ENCODE peak calls at places on chromosomes 6 and 20, in five cellular contexts. C, L, E, B and I are unnamed samples.

GRCh38 chr6:3114377-3114776 is 4.1 kb upstream of the BPHL start:
- DNase-seq in C (no peak), L (no peak), E (no peak), B (no peak), I (no peak)

GRCh38 chr20:40698744-40699143 is 9.7 kb upstream of the MAFB start:
- DNase-seq in C (no peak), L (no peak), E (no peak), B (no peak), I (no peak)

GRCh38 chr6:122809001-122809400 is 19.9 kb downstream of the SMPDL3A start:
- DNase-seq in C (no peak), L (no peak), E (no peak), B (no peak), I (peak)

GRCh38 chr6:16316741-16317251 is 78.4 kb downstream of the GMPR start:
- DNase-seq in C (peak), L (no peak), E (peak), B (peak), I (peak)

GRCh38 chr6:89410231-89411018 is 1.6 kb downstream of the RRAGD start:
- DNase-seq in C (no peak), L (no peak), E (no peak), B (no peak), I (no peak)

GRCh38 chr6:129031051-129031599 is 148.2 kb downstream of the LAMA2 start:
- DNase-seq in C (no peak), L (no peak), E (no peak), B (no peak), I (peak)

GRCh38 chr6:163123098-163123497 is 291.4 kb upstream of the QKI start:
- DNase-seq in C (no peak), L (no peak), E (no peak), B (no peak), I (no peak)

GRCh38 chr6:1482381-1483166 is 93.2 kb downstream of the FOXF2 start:
- DNase-seq in C (no peak), L (peak), E (no peak), B (no peak), I (peak)

GRCh38 chr6:33279971-33280511 is 3.1 kb downstream of the B3GALT4 start:
- DNase-seq in C (peak), L (no peak), E (peak), B (peak), I (peak)

GRCh38 chr20:8932192-8933150 is 136.4 kb upstream of the PLCB4 start:
- DNase-seq in C (no peak), L (no peak), E (no peak), B (no peak), I (peak)

GRCh38 chr6:146594495-146594894 is 4.3 kb upstream of the ADGB start:
- DNase-seq in C (no peak), L (no peak), E (no peak), B (no peak), I (no peak)

GRCh38 chr6:130997061-130997753 is 65.8 kb downstream of the EPB41L2 start:
- DNase-seq in C (no peak), L (no peak), E (no peak), B (no peak), I (peak)

GRCh38 chr6:169420912-169421543 is 167.4 kb upstream of the THBS2 start:
- DNase-seq in C (peak), L (no peak), E (peak), B (peak), I (peak)

GRCh38 chr6:157982297-157982579 is 575 bp downstream of the SYNJ2 start:
- DNase-seq in C (no peak), L (no peak), E (peak), B (peak), I (no peak)

GRCh38 chr6:157983439-157984119 is 1.9 kb downstream of the SYNJ2 start:
- DNase-seq in C (no peak), L (no peak), E (no peak), B (no peak), I (peak)

GRCh38 chr6:157984165-157984564 is 2.5 kb downstream of the SYNJ2 start:
- DNase-seq in C (no peak), L (no peak), E (no peak), B (no peak), I (peak)

GRCh38 chr6:157981395-157982296 is at the start of gene SYNJ2:
- DNase-seq in C (peak), L (no peak), E (peak), B (peak), I (peak)

DNA sequence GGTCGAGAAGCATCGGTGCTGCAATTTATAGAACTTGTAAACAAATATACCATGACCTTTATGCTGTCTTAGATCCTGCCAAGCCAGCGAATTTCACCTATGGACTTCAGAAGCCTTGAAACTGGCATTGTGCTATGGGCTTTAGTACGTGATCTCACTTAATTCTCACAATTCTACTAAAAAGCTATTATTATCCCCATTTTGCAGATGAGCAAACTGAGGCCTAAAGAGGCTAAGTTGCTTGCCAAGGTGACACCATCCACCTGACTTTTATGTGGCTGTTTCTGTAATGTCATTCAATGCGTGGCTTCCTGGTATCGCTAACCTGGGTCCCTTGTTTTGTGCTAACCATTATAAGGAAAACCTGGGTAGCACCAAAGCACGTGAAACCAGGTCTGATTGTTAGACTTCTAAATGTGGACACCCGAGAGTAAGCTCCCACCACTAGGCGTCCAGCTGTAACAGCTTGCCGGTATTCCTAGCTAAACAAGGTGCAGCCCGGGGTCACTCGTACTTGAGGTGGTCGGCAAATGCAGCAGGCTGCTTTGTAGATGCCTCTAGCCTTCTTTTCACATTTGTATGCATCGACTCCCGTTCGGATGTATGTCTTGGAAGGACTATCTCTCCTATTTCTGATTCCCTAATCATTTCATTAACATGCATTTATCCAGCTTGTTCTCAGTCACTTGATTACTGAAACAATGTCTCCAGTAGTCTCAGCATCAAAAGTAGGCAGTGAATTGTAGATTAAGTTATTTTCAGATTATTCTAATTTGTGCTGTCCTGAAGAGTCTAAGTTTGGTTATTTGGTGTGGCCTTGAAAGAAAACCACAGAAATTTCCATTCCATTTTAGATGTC is 1.1 kb downstream of the SYNJ2 start:
- DNase-seq in C (no peak), L (no peak), E (peak), B (peak), I (peak)
- TF ChIP-seq RFX5 in C (no peak), L (no peak), E (no peak), B (no peak), I (no peak)

DNA sequence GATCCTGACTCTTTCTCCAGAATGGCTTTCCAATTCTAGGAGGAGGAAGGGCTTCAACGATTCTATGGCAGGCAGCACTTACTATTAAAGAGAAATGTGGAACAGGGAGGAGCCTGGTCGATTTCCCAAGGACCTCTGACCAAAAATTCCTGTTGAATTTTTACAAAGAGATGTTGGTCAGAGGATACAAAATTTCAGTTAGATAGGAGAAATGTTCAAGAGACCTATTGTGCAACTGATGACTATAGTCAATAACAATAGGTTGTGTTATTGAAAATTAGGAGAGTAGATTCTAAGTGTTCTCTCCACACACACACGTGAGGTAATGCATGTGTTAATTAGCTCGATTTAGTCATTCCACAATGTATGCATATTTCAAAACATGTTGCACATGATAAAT is 130.1 kb upstream of the TNFAIP3 start:
- DNase-seq in C (no peak), L (no peak), E (no peak), B (no peak), I (no peak)
- TF ChIP-seq MXI1 in C (no peak), L (no peak), E (no peak), B (no peak), I (no peak)

GRCh38 chr20:24965065-24965919 is 16.2 kb downstream of the CST7 start:
- DNase-seq in C (no peak), L (no peak), E (no peak), B (no peak), I (no peak)

GRCh38 chr20:24962182-24962492 is 13.1 kb downstream of the CST7 start:
- DNase-seq in C (no peak), L (no peak), E (no peak), B (no peak), I (no peak)

GRCh38 chr20:24964518-24964838 is 15.4 kb downstream of the CST7 start:
- DNase-seq in C (no peak), L (no peak), E (no peak), B (no peak), I (no peak)

GRCh38 chr20:24962510-24962909 is 13.4 kb downstream of the CST7 start:
- DNase-seq in C (no peak), L (no peak), E (no peak), B (no peak), I (no peak)

GRCh38 chr20:24963672-24964517 is 14.8 kb downstream of the CST7 start:
- DNase-seq in C (no peak), L (no peak), E (no peak), B (no peak), I (no peak)
- TF ChIP-seq RFX5 in C (no peak), L (no peak), E (no peak), B (no peak), I (no peak)

GRCh38 chr20:35724321-35725230 is 17.5 kb downstream of the RBM39 start:
- DNase-seq in C (no peak), L (no peak), E (no peak), B (no peak), I (no peak)
- TF ChIP-seq MXI1 in C (no peak), L (no peak), E (no peak), B (no peak), I (no peak)

GRCh38 chr6:10999994-11000393 is 44.1 kb downstream of the ELOVL2 start:
- DNase-seq in C (no peak), L (no peak), E (no peak), B (no peak), I (peak)

GRCh38 chr6:11006060-11006459 is 38.0 kb downstream of the ELOVL2 start:
- DNase-seq in C (no peak), L (no peak), E (peak), B (no peak), I (peak)

GRCh38 chr6:11007715-11008608 is 36.1 kb downstream of the ELOVL2 start:
- DNase-seq in C (no peak), L (no peak), E (peak), B (no peak), I (peak)

DNA sequence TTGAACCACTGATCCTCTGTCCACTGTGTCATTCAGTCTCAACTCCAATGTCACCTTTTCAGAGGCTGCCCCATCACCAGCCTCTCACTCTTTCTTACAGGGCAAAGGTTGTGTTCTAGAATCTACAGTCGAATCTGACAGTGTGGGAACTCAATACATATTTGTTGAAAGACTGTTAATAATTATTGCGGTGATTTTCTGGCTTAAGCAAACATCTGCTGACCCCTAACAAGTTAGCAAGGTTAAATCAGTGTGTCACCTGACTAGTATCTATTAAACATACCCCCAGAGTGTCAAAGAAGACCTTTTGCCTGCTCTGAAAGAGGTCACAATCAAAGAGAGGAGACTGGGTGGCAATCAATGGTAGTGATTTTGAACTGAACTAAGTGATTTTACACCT is 41.9 kb downstream of the ELOVL2 start:
- DNase-seq in C (no peak), L (no peak), E (no peak), B (no peak), I (no peak)
- TF ChIP-seq RFX5 in C (no peak), L (no peak), E (no peak), B (no peak), I (no peak)

DNA sequence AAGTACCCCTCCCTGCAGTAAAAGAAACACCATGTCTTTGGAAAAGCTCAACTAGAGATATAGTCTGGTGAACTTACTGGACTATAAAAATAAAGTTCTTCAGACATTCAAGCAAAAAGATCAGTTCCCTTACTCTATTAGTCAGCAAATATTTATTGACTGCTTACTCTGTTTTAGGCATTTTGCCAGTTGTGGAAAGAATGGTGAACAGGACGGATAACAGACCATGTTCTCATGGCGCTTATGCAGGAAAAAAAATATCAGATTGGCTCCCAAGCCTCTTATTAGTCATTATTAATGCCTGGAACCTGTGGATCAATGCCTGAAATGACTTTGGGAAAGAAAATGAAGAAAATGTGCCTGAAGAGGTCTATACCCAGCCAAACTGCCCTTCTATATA is 282.2 kb upstream of the EPHA7 start:
- DNase-seq in C (no peak), L (no peak), E (no peak), B (no peak), I (no peak)
- TF ChIP-seq MXI1 in C (no peak), L (no peak), E (no peak), B (no peak), I (no peak)